ENCODE peak calls at places on chromosomes 2 and 18, in six cellular contexts. L is CD8-positive, alpha-beta memory T cell; H is neuronal stem cell; T is uterus; D is psoas muscle; P is neural progenitor cell. X is an unnamed sample.

GRCh38 chr2:230439590-230439989 is 23.6 kb downstream of the SP100 start:
- DNase-seq in L (no peak), H (no peak), T (no peak), D (no peak), P (no peak), X (no peak)

GRCh38 chr2:96802281-96802595 is 13.8 kb upstream of the CNNM3 start:
- DNase-seq in L (no peak), H (no peak), T (no peak), D (no peak), P (no peak), X (no peak)

GRCh38 chr2:127641133-127641532 is 4.8 kb upstream of the GPR17 start:
- DNase-seq in L (no peak), H (no peak), T (no peak), D (no peak), P (no peak), X (no peak)

GRCh38 chr18:76274470-76275289 is 220.4 kb downstream of the ZNF516 start:
- DNase-seq in L (no peak), H (peak; percentile 40), T (no peak), D (no peak), P (peak; percentile 85), X (no peak)

GRCh38 chr2:96262306-96262705 is 3.5 kb downstream of the TMEM127 start:
- DNase-seq in L (no peak), H (no peak), T (no peak), D (no peak), P (no peak), X (no peak)

GRCh38 chr18:49697757-49698595 is 115.4 kb downstream of the ACAA2 start:
- DNase-seq in L (no peak), H (peak; percentile 6), T (no peak), D (peak; percentile 33), P (peak; percentile 30), X (no peak)

GRCh38 chr2:29255006-29255405 is 139.8 kb downstream of the CLIP4 start:
- DNase-seq in L (no peak), H (no peak), T (no peak), D (no peak), P (no peak), X (no peak)

GRCh38 chr2:204109681-204110080 is 173.1 kb downstream of the ICOS start:
- DNase-seq in L (no peak), H (no peak), T (peak; percentile 31), D (no peak), P (no peak), X (no peak)

GRCh38 chr2:166138144-166138543 is 10.3 kb upstream of the SCN1A start:
- DNase-seq in L (no peak), H (no peak), T (no peak), D (no peak), P (no peak), X (no peak)

GRCh38 chr2:176174850-176175728 is 13.4 kb upstream of the HOXD1 start:
- DNase-seq in L (no peak), H (no peak), T (peak; percentile 71), D (no peak), P (peak; percentile 85), X (no peak)

GRCh38 chr18:72542993-72543361 is 1.2 kb downstream of the CBLN2 start:
- DNase-seq in L (no peak), H (peak; percentile 39), T (no peak), D (no peak), P (peak; percentile 52), X (no peak)

GRCh38 chr18:72541871-72542690 is 2.1 kb downstream of the CBLN2 start:
- DNase-seq in L (no peak), H (peak; percentile 24), T (no peak), D (no peak), P (peak; percentile 65), X (no peak)

GRCh38 chr18:72544092-72544886 is at the start of gene CBLN2:
- DNase-seq in L (no peak), H (peak; percentile 72), T (no peak), D (no peak), P (peak; percentile 91), X (peak; percentile 8)

GRCh38 chr18:72539861-72540260 is 4.3 kb downstream of the CBLN2 start:
- DNase-seq in L (no peak), H (no peak), T (no peak), D (no peak), P (peak; percentile 15), X (no peak)

DNA sequence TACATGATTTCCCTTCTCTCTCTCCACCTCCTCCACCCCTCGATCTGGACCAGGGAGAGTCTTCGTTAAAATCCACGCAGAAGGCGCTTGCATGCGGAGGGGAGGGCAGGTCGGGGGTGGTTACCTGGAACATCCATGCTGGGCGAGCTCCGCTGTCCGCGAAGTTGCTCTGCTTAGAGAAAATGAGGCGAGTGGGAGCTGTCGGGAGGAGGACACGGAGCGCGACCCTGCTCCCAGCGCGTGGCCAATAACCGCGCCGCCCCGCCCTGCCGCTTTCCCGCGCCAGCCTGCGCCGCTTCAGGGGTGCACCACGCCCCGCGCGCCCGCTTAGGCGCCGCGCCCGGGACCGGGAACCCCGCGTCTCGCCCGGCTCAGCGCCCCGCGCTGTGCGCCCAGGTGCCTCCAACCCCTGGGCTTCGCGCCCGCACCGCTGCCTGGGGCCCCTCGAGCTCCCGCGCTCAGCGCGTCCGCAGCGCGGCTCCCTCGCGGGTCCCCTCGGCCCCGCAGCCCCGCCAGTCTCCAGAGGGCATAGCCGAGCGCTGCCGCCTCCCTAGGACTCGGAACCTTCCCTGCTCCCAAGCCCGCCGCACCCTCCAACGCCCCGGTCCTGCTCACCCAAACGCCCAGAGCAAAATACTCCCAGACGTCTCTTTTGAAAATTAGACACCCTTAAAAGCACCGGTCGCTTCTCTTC is 633 bp downstream of the CBLN2 start:
- DNase-seq in L (no peak), H (peak; percentile 20), T (no peak), D (no peak), P (peak; percentile 51), X (no peak)
- H3K4me3 ChIP-seq in L (no peak overlapping the region), H (no peak overlapping the region), T (no peak overlapping the region), D (no peak overlapping the region), P (peak overlapping the region; percentile 44), X (peak overlapping the region; percentile 7)

DNA sequence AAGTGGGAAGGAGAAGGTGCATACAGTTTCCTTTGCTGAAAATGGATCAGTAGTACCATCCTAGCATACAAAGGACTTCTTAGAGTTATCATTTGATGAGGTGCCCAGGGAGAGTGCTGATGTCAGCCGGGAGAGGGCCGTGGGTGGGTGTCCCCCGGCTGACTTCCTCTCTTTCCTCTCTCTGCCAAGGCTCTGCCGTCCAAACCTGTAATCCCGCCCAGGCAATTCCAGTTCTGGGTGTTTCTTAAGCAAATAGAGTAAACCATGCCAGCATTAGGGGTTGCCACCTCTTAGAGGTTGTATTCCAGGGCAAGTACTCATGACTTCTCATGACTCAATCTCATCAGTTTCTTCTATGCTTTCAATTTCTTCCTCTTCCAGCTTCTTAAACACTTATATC is 117.2 kb downstream of the GATA6 start:
- DNase-seq in L (no peak), H (no peak), T (no peak), D (no peak), P (no peak), X (no peak)
- H3K27ac ChIP-seq in L (no peak overlapping the region), H (no peak overlapping the region), T (peak overlapping the region; percentile 62), D (no peak overlapping the region), P (no peak overlapping the region), X (no peak overlapping the region)

DNA sequence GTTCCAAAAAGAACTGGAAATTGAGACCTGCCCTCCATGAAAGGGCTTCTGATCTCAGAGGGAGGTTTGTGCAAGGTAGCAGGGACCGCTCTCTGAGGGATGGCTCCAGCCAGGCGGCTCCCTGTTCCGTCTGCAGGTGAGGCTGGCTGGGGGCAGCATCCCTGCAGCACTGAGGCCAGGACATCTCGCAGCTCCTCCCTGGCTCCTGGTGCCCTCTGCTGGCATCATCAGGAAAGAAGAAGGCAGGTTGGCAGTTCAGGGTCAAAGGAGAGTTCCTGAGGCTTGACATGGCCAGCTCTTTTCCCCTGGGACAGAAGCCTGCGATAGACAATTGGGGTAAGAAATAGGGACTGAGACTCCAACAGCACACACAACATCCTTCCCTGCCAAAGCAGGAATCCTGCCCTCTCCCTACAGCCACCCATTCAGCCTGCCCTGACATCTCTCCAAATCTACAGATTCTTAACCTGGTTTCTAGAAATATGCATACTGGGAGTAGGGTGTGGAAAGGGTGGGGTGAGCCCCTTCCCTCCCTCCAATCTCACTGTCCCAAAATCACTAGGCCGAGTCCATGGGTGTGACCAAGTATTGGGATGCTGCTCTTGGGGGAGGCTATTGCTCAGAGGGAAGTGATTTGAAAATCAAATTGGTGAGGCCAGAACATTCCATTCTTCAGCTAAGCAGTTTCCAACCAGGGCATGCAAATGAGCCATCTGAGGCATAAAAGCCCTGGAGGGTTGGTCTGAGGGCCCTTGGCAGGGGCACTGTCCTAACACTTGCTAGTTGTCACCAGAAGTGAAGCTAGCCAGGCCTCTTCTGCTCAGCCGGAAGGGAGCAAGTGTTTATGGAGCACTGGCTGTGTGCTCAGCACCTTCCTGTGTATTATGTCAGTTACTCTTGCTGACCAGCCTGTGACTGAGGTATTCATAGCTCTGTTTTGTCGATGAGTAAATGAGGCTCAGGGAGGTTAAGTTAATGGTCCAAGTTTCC is 185.4 kb downstream of the TFCP2L1 start:
- DNase-seq in L (no peak), H (no peak), T (no peak), D (no peak), P (peak; percentile 39), X (no peak)
- H3K4me3 ChIP-seq in L (no peak overlapping the region), H (no peak overlapping the region), T (no peak overlapping the region), D (no peak overlapping the region), P (no peak overlapping the region), X (no peak overlapping the region)

DNA sequence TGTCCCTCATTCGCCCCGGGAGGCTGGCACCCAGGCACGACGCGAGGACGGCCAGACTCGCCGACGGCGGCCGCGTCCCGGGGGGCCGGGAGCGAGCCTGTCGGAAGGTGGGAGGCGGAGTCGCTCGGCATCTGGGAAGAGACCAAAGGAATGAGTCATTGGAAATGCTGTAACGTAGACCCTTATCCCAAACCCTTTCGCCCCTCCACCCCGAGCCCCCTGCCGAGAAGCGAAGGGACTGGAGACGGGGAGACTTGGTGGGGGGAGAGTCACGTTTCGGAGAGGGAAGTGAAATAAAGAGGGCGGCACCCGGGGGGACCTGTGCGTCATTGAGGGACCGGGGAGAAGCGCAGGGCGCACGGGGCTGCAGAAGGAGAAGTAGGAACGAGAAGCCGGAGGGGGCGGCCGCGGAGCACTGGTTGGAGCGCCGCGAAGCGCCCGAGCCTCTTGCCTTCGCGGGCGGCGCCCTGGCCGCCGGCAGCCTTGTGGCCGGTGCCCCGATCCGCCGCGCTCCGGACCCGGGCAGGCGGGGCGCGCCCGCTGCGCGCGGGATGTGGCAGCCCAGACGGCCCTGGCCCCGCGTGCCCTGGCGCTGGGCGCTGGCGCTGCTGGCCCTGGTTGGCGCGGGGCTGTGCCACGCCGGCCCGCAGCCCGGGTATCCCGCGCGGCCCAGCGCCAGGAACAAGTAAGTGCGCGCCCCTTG is at the start of gene EMILIN2:
- DNase-seq in L (peak; percentile 31), H (peak; percentile 47), T (peak; percentile 72), D (peak; percentile 78), P (peak; percentile 70), X (no peak)
- H3K27ac ChIP-seq in L (no peak within 1 kb of the TSS), H (no peak within 1 kb of the TSS), T (peak within 1 kb of the TSS; percentile 91), D (peak within 1 kb of the TSS; percentile 10), P (no peak within 1 kb of the TSS), X (no peak within 1 kb of the TSS)

DNA sequence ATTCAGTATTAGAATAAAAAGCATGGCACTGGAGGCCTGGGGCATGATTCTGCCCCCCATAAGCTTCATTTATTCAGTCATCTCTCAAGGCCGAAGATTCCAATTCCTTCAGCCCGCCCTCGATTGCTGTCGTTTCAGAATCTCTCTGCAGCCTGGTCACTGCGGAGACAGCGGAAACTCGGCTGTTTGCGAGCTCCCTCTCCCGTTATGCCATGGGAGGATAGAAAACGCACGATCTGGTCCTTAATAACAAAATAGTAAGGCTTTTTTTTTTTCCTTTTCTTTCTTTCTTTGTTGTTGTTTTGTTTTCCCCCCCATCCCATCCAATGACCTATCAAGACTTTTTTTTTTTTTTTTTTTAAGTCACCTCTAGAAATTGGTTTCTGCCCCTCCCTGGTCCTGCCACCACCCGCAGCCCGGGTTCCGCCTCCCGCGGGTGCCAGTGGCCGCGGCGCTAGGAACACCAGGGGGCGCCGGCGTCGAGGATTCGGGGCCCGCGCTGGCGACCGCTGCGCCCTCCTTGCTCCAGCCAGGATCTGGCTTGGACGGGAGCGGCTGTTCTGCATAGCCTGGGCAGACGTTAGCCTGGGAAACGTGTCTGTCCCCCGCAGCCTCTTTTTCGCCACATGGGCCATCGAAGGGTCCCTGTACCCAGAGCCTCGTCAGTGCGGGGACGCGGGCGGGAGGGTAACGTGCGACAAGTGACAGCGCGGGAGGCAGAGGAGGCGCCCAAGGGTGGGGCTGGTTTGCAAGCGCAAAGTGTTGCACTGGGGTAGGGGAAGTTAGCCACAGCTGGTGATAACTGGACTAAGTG is 10.0 kb downstream of the CPLX4 start:
- DNase-seq in L (peak; percentile 51), H (peak; percentile 68), T (peak; percentile 73), D (peak; percentile 77), P (peak; percentile 91), X (peak; percentile 4)
- H3K4me3 ChIP-seq in L (no peak overlapping the region), H (no peak overlapping the region), T (no peak overlapping the region), D (peak overlapping the region; percentile 52), P (peak overlapping the region; percentile 26), X (peak overlapping the region; percentile 45)

X was measured in AG04450.